ENCODE peak calls at places on chromosomes 2 and 18, in seven cellular contexts. K is PC-9, S is fibroblast of pulmonary artery, B is Peyer's patch, A is left lung, U is breast epithelium, Q is HFF-Myc. F is an unnamed sample.
A peak's percentile ranks its signal among the peaks of the same experiment; 100 is the strongest.

GRCh38 chr2:21467910-21468309 is 344.1 kb downstream of the TDRD15 start:
- DNase-seq in S (no peak), K (no peak), U (no peak), Q (no peak), A (no peak), B (no peak), F (no peak)

GRCh38 chr2:162473296-162473695 is 129.4 kb downstream of the GCA start:
- DNase-seq in A (no peak), B (no peak), K (no peak), S (no peak), Q (no peak), U (no peak), F (no peak)

GRCh38 chr18:59696311-59697235 is 650 bp downstream of the CCBE1 start:
- DNase-seq in Q (no peak), S (peak; percentile 44), U (no peak), K (no peak), B (peak; percentile 50), A (peak; percentile 66), F (peak; percentile 81)

GRCh38 chr2:233544079-233544690 is 22.4 kb downstream of the USP40 start:
- DNase-seq in B (peak; percentile 51), Q (no peak), S (peak; percentile 36), A (no peak), U (no peak), K (no peak), F (peak; percentile 4)

GRCh38 chr18:41850781-41851180 is 104.3 kb upstream of the PIK3C3 start:
- DNase-seq in K (no peak), B (no peak), S (no peak), A (no peak), Q (no peak), U (no peak), F (no peak)

GRCh38 chr2:38716185-38716584 is 35.0 kb downstream of the SRSF7 start:
- DNase-seq in B (no peak), A (no peak), K (peak; percentile 96), U (no peak), S (peak; percentile 78), Q (no peak), F (peak; percentile 88)

GRCh38 chr2:32932825-32933755 is 13.7 kb upstream of the LTBP1 start:
- DNase-seq in S (no peak), K (no peak), U (no peak), A (no peak), Q (no peak), B (no peak), F (no peak)

GRCh38 chr2:101830555-101830954 is 133.0 kb downstream of the MAP4K4 start:
- DNase-seq in S (peak; percentile 60), B (no peak), Q (no peak), K (no peak), A (no peak), U (no peak), F (peak; percentile 66)

GRCh38 chr2:105877945-105878344 is 133.2 kb downstream of the NCK2 start:
- DNase-seq in A (no peak), K (no peak), Q (no peak), U (no peak), B (no peak), S (no peak), F (no peak)

GRCh38 chr2:38301340-38301968 is 75.6 kb downstream of the ATL2 start:
- DNase-seq in S (no peak), A (no peak), B (no peak), Q (no peak), K (no peak), U (no peak), F (no peak)

GRCh38 chr2:66853-67252 is 20.5 kb upstream of the FAM110C start:
- DNase-seq in A (no peak), B (no peak), K (no peak), U (no peak), S (no peak), Q (no peak), F (no peak)

GRCh38 chr2:196925768-196926561 is 542 bp downstream of the PGAP1 start:
- DNase-seq in B (peak; percentile 57), K (no peak), Q (no peak), A (peak; percentile 75), S (peak; percentile 40), U (no peak), F (no peak)

GRCh38 chr2:128446866-128447537 is 128.3 kb upstream of the HS6ST1 start:
- DNase-seq in A (peak; percentile 73), B (peak; percentile 48), S (no peak), K (no peak), U (no peak), Q (no peak), F (no peak)

GRCh38 chr2:12702661-12703121 is 14.0 kb upstream of the TRIB2 start:
- DNase-seq in B (no peak), S (peak; percentile 96), K (peak; percentile 89), A (no peak), Q (no peak), U (peak; percentile 43), F (peak; percentile 84)

GRCh38 chr2:11744631-11745394 is 1.6 kb upstream of the LPIN1 start:
- DNase-seq in Q (no peak), A (no peak), B (peak; percentile 55), S (peak; percentile 42), U (no peak), K (peak; percentile 52), F (no peak)

DNA sequence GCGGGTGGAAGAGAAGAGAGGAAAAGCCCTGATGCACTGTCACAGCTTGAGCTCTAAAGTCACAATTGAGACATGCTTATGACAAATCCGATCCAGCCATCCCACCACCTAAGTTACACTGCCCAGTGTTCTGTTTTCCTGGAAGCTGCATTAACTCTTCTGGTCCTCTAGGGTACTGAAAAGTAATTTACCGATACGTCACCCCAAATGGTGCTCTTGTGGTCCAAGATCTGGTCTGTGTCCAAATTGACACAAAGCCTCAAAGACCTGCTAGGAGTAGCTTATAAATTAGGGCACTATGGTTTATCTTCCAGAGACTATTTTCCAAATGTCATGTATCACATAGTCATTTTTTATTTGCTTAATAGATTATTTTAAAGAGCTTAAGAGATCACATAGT is 186.7 kb upstream of the ETAA1 start:
- DNase-seq in K (no peak), U (no peak), S (no peak), A (no peak), Q (no peak), B (no peak), F (no peak)
- TF ChIP-seq CTCF in K (no peak), U (no peak), S (no peak), A (no peak), Q (no peak), B (no peak), F (no peak)

DNA sequence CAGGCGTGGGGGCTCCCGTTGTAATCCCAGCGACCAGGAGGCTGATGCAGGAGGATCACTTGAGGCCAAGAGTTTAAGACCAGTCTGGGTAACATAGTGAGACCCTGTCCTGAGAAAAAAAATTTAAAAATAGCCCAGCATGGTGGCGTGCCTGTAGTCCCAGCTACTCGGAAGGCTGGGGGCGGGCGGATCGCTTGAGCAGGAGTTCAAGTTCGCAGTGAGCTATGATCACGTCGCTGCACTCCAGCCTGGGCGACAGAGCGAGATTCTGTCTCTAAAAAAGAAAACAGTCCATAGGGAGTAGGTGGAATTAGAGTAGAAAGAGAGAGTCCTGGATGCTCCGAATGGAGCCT is 325 bp upstream of the TTLL4 start:
- DNase-seq in S (no peak), U (no peak), A (no peak), B (no peak), K (no peak), Q (no peak), F (no peak)
- H3K4me3 ChIP-seq in S (peak overlapping the region; percentile 91), U (peak overlapping the region; percentile 75), A (peak overlapping the region; percentile 95), B (peak overlapping the region; percentile 79), K (peak overlapping the region; percentile 95), Q (peak overlapping the region; percentile 83), F (peak overlapping the region; percentile 80)

GRCh38 chr18:9188359-9189231 is 52.0 kb downstream of the ANKRD12 start:
- DNase-seq in B (no peak), Q (no peak), U (no peak), K (no peak), A (no peak), S (no peak), F (no peak)
- TF ChIP-seq CTCF in B (no peak), Q (no peak), U (no peak), K (no peak), A (no peak), S (no peak), F (no peak)

GRCh38 chr18:50189160-50189559 is 5.8 kb downstream of the MYO5B start:
- DNase-seq in S (no peak), Q (no peak), U (no peak), B (no peak), A (no peak), K (no peak), F (no peak)
- H3K4me3 ChIP-seq in S (no peak overlapping the region), Q (no peak overlapping the region), U (no peak overlapping the region), B (no peak overlapping the region), A (no peak overlapping the region), K (no peak overlapping the region), F (no peak overlapping the region)